ENCODE peak calls at places on chromosomes 7 and 10, in eight cellular contexts. R is A549, B is heart left ventricle, A is body of pancreas, U is ovary, F is right lobe of liver, L is HCT116, I is gastrocnemius medialis. Z is an unnamed sample.

GRCh38 chr7:158113321-158114025 is 474.1 kb downstream of the PTPRN2 start:
- DNase-seq in R (no peak), B (no peak), A (no peak), U (no peak), F (no peak), L (no peak), I (no peak), Z (no peak)

GRCh38 chr7:5695037-5695708 is 86.3 kb downstream of the RNF216 start:
- DNase-seq in R (no peak), B (peak; percentile 76), A (no peak), U (peak; percentile 48), F (no peak), L (no peak), I (no peak), Z (no peak)

GRCh38 chr10:112789248-112789647 is 160.8 kb upstream of the TCF7L2 start:
- DNase-seq in R (no peak), B (no peak), A (no peak), U (no peak), F (no peak), L (no peak), I (no peak), Z (no peak)

GRCh38 chr10:11113156-11113555 is 95.5 kb downstream of the CELF2 start:
- DNase-seq in R (no peak), B (no peak), A (no peak), U (no peak), F (no peak), L (no peak), I (no peak), Z (no peak)

GRCh38 chr7:93558705-93559614 is 15.6 kb downstream of the CALCR start:
- DNase-seq in R (no peak), B (no peak), A (no peak), U (no peak), F (no peak), L (no peak), I (no peak), Z (no peak)

GRCh38 chr10:121597504-121598241 is 571 bp downstream of the FGFR2 start:
- DNase-seq in R (no peak), B (no peak), A (no peak), U (peak; percentile 34), F (no peak), L (no peak), I (no peak), Z (peak; percentile 87)

GRCh38 chr7:70457477-70458194 is 674.3 kb upstream of the GALNT17 start:
- DNase-seq in R (no peak), B (no peak), A (no peak), U (no peak), F (no peak), L (no peak), I (no peak), Z (no peak)

GRCh38 chr10:69445094-69445493 is 6.2 kb upstream of the TSPAN15 start:
- DNase-seq in R (no peak), B (no peak), A (no peak), U (no peak), F (no peak), L (no peak), I (no peak), Z (no peak)

GRCh38 chr7:143279186-143280098 is 5.3 kb upstream of the TMEM139 start:
- DNase-seq in R (peak; percentile 44), B (no peak), A (no peak), U (no peak), F (no peak), L (no peak), I (no peak), Z (no peak)

GRCh38 chr7:166370-167060 is 25.9 kb upstream of the FAM20C start:
- DNase-seq in R (no peak), B (peak; percentile 64), A (no peak), U (no peak), F (peak; percentile 52), L (no peak), I (no peak), Z (no peak)

GRCh38 chr7:55570939-55571338 is 1.4 kb downstream of the VOPP1 start:
- DNase-seq in R (no peak), B (no peak), A (no peak), U (no peak), F (no peak), L (no peak), I (no peak), Z (no peak)

GRCh38 chr7:28919510-28919909 is 38.6 kb downstream of the TRIL start:
- DNase-seq in R (no peak), B (no peak), A (no peak), U (no peak), F (no peak), L (no peak), I (no peak), Z (no peak)

GRCh38 chr10:51092402-51092801 is 18.1 kb downstream of the PRKG1 start:
- DNase-seq in R (no peak), B (peak; percentile 60), A (peak; percentile 67), U (peak; percentile 67), F (peak; percentile 65), L (no peak), I (peak; percentile 57), Z (no peak)

GRCh38 chr7:107563072-107563760 is 504 bp downstream of the COG5 start:
- DNase-seq in R (peak; percentile 6), B (no peak), A (peak; percentile 71), U (no peak), F (no peak), L (peak; percentile 44), I (peak; percentile 26), Z (no peak)

GRCh38 chr7:107560898-107561516 is 2.7 kb downstream of the COG5 start:
- DNase-seq in R (no peak), B (no peak), A (no peak), U (no peak), F (no peak), L (no peak), I (no peak), Z (no peak)

GRCh38 chr7:107564553-107565298 is 955 bp downstream of the DUS4L start:
- DNase-seq in R (peak; percentile 19), B (no peak), A (no peak), U (no peak), F (no peak), L (peak; percentile 32), I (no peak), Z (no peak)

GRCh38 chr7:107559864-107560263 is 3.9 kb downstream of the COG5 start:
- DNase-seq in R (no peak), B (no peak), A (no peak), U (no peak), F (no peak), L (no peak), I (no peak), Z (no peak)

GRCh38 chr7:107563761-107564552 is at the start of the genes COG5 and DUS4L:
- DNase-seq in R (peak; percentile 80), B (peak; percentile 92), A (peak; percentile 86), U (peak; percentile 84), F (peak; percentile 88), L (peak; percentile 56), I (peak; percentile 69), Z (peak; percentile 64)
- TF ChIP-seq POLR2A in R (peak; percentile 92), B (peak; percentile 66), A (peak; percentile 83), U (peak; percentile 75), F (peak; percentile 68), L (peak; percentile 75), I (peak; percentile 54), Z (no peak)

GRCh38 chr10:68333058-68333395 is 299 bp upstream of the PBLD start:
- DNase-seq in R (no peak), B (no peak), A (no peak), U (no peak), F (no peak), L (no peak), I (no peak), Z (no peak)

GRCh38 chr10:68333452-68333851 is 724 bp upstream of the PBLD start:
- DNase-seq in R (no peak), B (no peak), A (no peak), U (no peak), F (no peak), L (no peak), I (no peak), Z (no peak)

GRCh38 chr10:68332259-68333057 is at the start of gene PBLD:
- DNase-seq in R (peak; percentile 82), B (peak; percentile 83), A (peak; percentile 75), U (peak; percentile 75), F (peak; percentile 83), L (peak; percentile 43), I (peak; percentile 57), Z (peak; percentile 71)

GRCh38 chr10:68330852-68331454 is 911 bp upstream of the HNRNPH3 start:
- DNase-seq in R (peak; percentile 24), B (no peak), A (peak; percentile 35), U (peak; percentile 57), F (peak; percentile 56), L (no peak), I (no peak), Z (peak; percentile 84)

GRCh38 chr10:68331455-68332258 is at the start of gene HNRNPH3:
- DNase-seq in R (peak; percentile 99), B (peak; percentile 99), A (peak; percentile 99), U (peak; percentile 99), F (peak; percentile 98), L (peak; percentile 92), I (peak; percentile 98), Z (peak; percentile 100)
- TF ChIP-seq POLR2A in R (peak; percentile 97), B (peak; percentile 99), A (peak; percentile 99), U (peak; percentile 100), F (peak; percentile 99), L (peak; percentile 97), I (peak; percentile 100), Z (no peak)

GRCh38 chr7:100126931-100127865 is at the start of gene MBLAC1:
- DNase-seq in R (peak; percentile 95), B (peak; percentile 90), A (peak; percentile 91), U (peak; percentile 90), F (peak; percentile 90), L (peak; percentile 87), I (peak; percentile 82), Z (peak; percentile 97)
- TF ChIP-seq POLR2A in R (peak; percentile 81), B (peak; percentile 28), A (peak; percentile 68), U (no peak), F (no peak), L (peak; percentile 92), I (no peak), Z (no peak)

GRCh38 chr7:74684473-74684872 is 27.0 kb downstream of the GTF2I start:
- DNase-seq in R (no peak), B (no peak), A (no peak), U (no peak), F (no peak), L (no peak), I (no peak), Z (no peak)
- TF ChIP-seq POLR2A in R (no peak), B (no peak), A (no peak), U (no peak), F (no peak), L (no peak), I (no peak), Z (no peak)